ENCODE peak calls at places on chromosomes 7 and 10, in seven cellular contexts. M is endothelial cell, P is ovary, E is bronchial epithelial cell, U is DND-41, V is cardiac muscle cell, W is glutamatergic neuron. N is an unnamed sample.

GRCh38 chr7:122975341-122975740 is 20.2 kb downstream of the TAS2R16 start:
- DNase-seq in M (no peak), V (no peak), E (peak), P (no peak), U (no peak), W (no peak), N (no peak)

GRCh38 chr10:124689911-124690498 is 54.2 kb downstream of the FAM53B start:
- DNase-seq in M (no peak), P (no peak), U (no peak), V (no peak), E (no peak), W (no peak), N (peak)

GRCh38 chr7:75946207-75946855 is 31.4 kb downstream of the POR start:
- DNase-seq in V (no peak), P (no peak), U (no peak), W (no peak), E (no peak), M (no peak), N (no peak)

GRCh38 chr7:63087575-63088190 is 911.0 kb upstream of the ZNF722 start:
- DNase-seq in P (no peak), M (no peak), E (no peak), U (no peak), V (no peak), W (no peak), N (no peak)

GRCh38 chr7:105130048-105130447 is 116.0 kb downstream of the KMT2E start:
- DNase-seq in P (no peak), V (no peak), U (no peak), M (no peak), W (no peak), E (no peak), N (no peak)

GRCh38 chr10:114664127-114664526 is 6.1 kb upstream of the ABLIM1 start:
- DNase-seq in U (no peak), V (no peak), W (no peak), E (no peak), M (no peak), P (no peak), N (no peak)

GRCh38 chr7:13563676-13564075 is 425.8 kb downstream of the ETV1 start:
- DNase-seq in W (no peak), U (no peak), E (no peak), P (no peak), M (no peak), V (no peak), N (no peak)

GRCh38 chr7:107035446-107035845 is 9.1 kb upstream of the PRKAR2B start:
- DNase-seq in U (no peak), E (peak), P (no peak), W (no peak), V (no peak), M (no peak), N (no peak)

GRCh38 chr7:33918401-33919120 is 13.2 kb downstream of the BMPER start:
- DNase-seq in P (no peak), M (no peak), V (no peak), W (no peak), U (no peak), E (no peak), N (no peak)

GRCh38 chr10:21954690-21955089 is 48.8 kb downstream of the DNAJC1 start:
- DNase-seq in M (no peak), W (no peak), E (no peak), P (no peak), U (no peak), V (no peak), N (no peak)

GRCh38 chr7:987909-988308 is 4.9 kb downstream of the CYP2W1 start:
- DNase-seq in V (no peak), P (no peak), W (no peak), M (no peak), E (no peak), U (no peak), N (no peak)

GRCh38 chr10:110529596-110530011 is 31.9 kb downstream of the DUSP5 start:
- DNase-seq in U (no peak), M (no peak), P (no peak), E (no peak), W (no peak), V (no peak), N (peak)

GRCh38 chr7:19623676-19624075 is 85.2 kb downstream of the POLR1F start:
- DNase-seq in E (no peak), U (no peak), V (no peak), P (no peak), M (no peak), W (no peak), N (no peak)

GRCh38 chr10:103493362-103493871 is at the start of gene NEURL1:
- DNase-seq in E (no peak), W (peak), M (no peak), P (peak), U (no peak), V (peak), N (peak)

GRCh38 chr10:110637558-110638053 is 6.5 kb upstream of the RBM20 start:
- DNase-seq in U (no peak), P (no peak), W (no peak), V (peak), M (no peak), E (no peak), N (no peak)

GRCh38 chr10:104038537-104038936 is 47.1 kb downstream of the COL17A1 start:
- DNase-seq in W (no peak), E (no peak), M (no peak), P (no peak), U (no peak), V (no peak), N (no peak)

GRCh38 chr7:68121056-68121455 is 1124.4 kb downstream of the TYW1 start:
- DNase-seq in U (no peak), V (no peak), W (no peak), M (no peak), P (no peak), E (no peak), N (no peak)

GRCh38 chr10:101829561-101830315 is 11.5 kb upstream of the OGA start:
- DNase-seq in M (peak), V (peak), W (peak), E (no peak), P (peak), U (no peak), N (peak)

GRCh38 chr10:48885376-48885775 is 54.3 kb downstream of the LRRC18 start:
- DNase-seq in E (peak), W (peak), P (no peak), V (peak), M (peak), U (peak), N (peak)

GRCh38 chr7:74449809-74450397 is 3.8 kb upstream of the GTF2IRD1 start:
- DNase-seq in E (peak), W (peak), P (peak), V (peak), U (peak), M (peak), N (peak)

GRCh38 chr10:77162697-77163096 is 474.9 kb downstream of the KCNMA1 start:
- DNase-seq in E (peak), M (no peak), P (no peak), V (no peak), U (no peak), W (no peak), N (no peak)

GRCh38 chr7:70735313-70735712 is 396.6 kb upstream of the GALNT17 start:
- DNase-seq in E (no peak), V (no peak), U (no peak), P (no peak), M (no peak), W (no peak), N (no peak)

GRCh38 chr10:109504401-109504800 is 418.9 kb downstream of the XPNPEP1 start:
- DNase-seq in P (no peak), W (no peak), E (no peak), V (no peak), U (no peak), M (no peak), N (no peak)

GRCh38 chr7:133975130-133975529 is 152.0 kb upstream of the LRGUK start:
- DNase-seq in P (no peak), E (no peak), V (no peak), W (no peak), M (no peak), U (no peak), N (no peak)

GRCh38 chr10:110032801-110033723 is 25.3 kb downstream of the ADD3 start:
- DNase-seq in M (no peak), W (no peak), P (no peak), U (no peak), E (no peak), V (no peak), N (no peak)

GRCh38 chr7:5643280-5643679 is 138.2 kb downstream of the RNF216 start:
- DNase-seq in P (no peak), V (no peak), M (peak), E (peak), U (no peak), W (no peak), N (peak)

GRCh38 chr10:19816420-19817250 is at the start of gene PLXDC2:
- DNase-seq in P (no peak), V (peak), M (peak), U (no peak), W (peak), E (peak), N (peak)

GRCh38 chr7:48438196-48438595 is 266.9 kb downstream of the ABCA13 start:
- DNase-seq in E (no peak), V (no peak), W (no peak), M (no peak), U (no peak), P (no peak), N (no peak)

GRCh38 chr7:157987906-157988305 is 599.7 kb downstream of the PTPRN2 start:
- DNase-seq in P (no peak), W (no peak), V (no peak), U (no peak), E (no peak), M (no peak), N (no peak)

GRCh38 chr10:47311193-47311899 is 10.9 kb upstream of the GDF2 start:
- DNase-seq in V (no peak), E (no peak), U (peak), M (no peak), W (no peak), P (no peak), N (peak)

GRCh38 chr7:149004405-149005370 is 23.6 kb downstream of the PDIA4 start:
- DNase-seq in U (no peak), W (no peak), P (no peak), V (no peak), M (no peak), E (no peak), N (no peak)

GRCh38 chr7:30727061-30727945 is 24.6 kb upstream of the INMT start:
- DNase-seq in V (no peak), E (no peak), P (no peak), W (no peak), U (peak), M (no peak), N (peak)

GRCh38 chr7:145534301-145534700 is 582.3 kb upstream of the CNTNAP2 start:
- DNase-seq in W (no peak), P (no peak), M (no peak), E (peak), V (no peak), U (no peak), N (no peak)

GRCh38 chr10:6701289-6701688 is 121.2 kb upstream of the PRKCQ start:
- DNase-seq in U (peak), W (peak), M (peak), P (no peak), E (peak), V (no peak), N (peak)
- TF ChIP-seq CTCF in U (peak), W (no peak), M (peak), P (no peak), E (peak), V (no peak), N (no peak)

GRCh38 chr10:91787258-91787657 is 11.0 kb upstream of the TNKS2 start:
- DNase-seq in P (no peak), W (no peak), M (no peak), V (no peak), U (no peak), E (no peak), N (no peak)

GRCh38 chr10:91787810-91788209 is 10.4 kb upstream of the TNKS2 start:
- DNase-seq in U (no peak), M (no peak), W (no peak), E (peak), V (no peak), P (no peak), N (no peak)

GRCh38 chr10:91785851-91786250 is 12.4 kb upstream of the TNKS2 start:
- DNase-seq in E (peak), U (no peak), P (no peak), V (no peak), M (no peak), W (no peak), N (no peak)

GRCh38 chr10:91782539-91782938 is 15.7 kb upstream of the TNKS2 start:
- DNase-seq in E (no peak), M (no peak), P (no peak), W (no peak), V (no peak), U (no peak), N (no peak)

GRCh38 chr10:91788527-91788926 is 9.7 kb upstream of the TNKS2 start:
- DNase-seq in P (no peak), E (peak), W (no peak), U (no peak), V (no peak), M (no peak), N (no peak)
- TF ChIP-seq CTCF in P (no peak), E (no peak), W (no peak), U (no peak), V (no peak), M (no peak), N (no peak)

GRCh38 chr7:11969627-11970026 is 137.6 kb upstream of the THSD7A start:
- DNase-seq in V (no peak), U (no peak), W (no peak), P (no peak), E (no peak), M (no peak), N (no peak)
- TF ChIP-seq CTCF in V (no peak), U (no peak), W (no peak), P (no peak), E (no peak), M (no peak), N (no peak)

GRCh38 chr7:116863168-116863670 is 832 bp downstream of the CAPZA2 start:
- DNase-seq in W (peak), V (no peak), E (no peak), M (peak), P (peak), U (peak), N (peak)

GRCh38 chr7:116861717-116862116 is 670 bp upstream of the CAPZA2 start:
- DNase-seq in E (no peak), M (no peak), U (no peak), V (no peak), W (no peak), P (no peak), N (no peak)

GRCh38 chr7:116864084-116864483 is 1.7 kb downstream of the CAPZA2 start:
- DNase-seq in P (no peak), E (no peak), V (peak), U (no peak), M (no peak), W (no peak), N (no peak)

GRCh38 chr7:116859323-116859722 is 3.1 kb upstream of the CAPZA2 start:
- DNase-seq in U (no peak), V (no peak), M (no peak), W (no peak), P (no peak), E (peak), N (no peak)

DNA sequence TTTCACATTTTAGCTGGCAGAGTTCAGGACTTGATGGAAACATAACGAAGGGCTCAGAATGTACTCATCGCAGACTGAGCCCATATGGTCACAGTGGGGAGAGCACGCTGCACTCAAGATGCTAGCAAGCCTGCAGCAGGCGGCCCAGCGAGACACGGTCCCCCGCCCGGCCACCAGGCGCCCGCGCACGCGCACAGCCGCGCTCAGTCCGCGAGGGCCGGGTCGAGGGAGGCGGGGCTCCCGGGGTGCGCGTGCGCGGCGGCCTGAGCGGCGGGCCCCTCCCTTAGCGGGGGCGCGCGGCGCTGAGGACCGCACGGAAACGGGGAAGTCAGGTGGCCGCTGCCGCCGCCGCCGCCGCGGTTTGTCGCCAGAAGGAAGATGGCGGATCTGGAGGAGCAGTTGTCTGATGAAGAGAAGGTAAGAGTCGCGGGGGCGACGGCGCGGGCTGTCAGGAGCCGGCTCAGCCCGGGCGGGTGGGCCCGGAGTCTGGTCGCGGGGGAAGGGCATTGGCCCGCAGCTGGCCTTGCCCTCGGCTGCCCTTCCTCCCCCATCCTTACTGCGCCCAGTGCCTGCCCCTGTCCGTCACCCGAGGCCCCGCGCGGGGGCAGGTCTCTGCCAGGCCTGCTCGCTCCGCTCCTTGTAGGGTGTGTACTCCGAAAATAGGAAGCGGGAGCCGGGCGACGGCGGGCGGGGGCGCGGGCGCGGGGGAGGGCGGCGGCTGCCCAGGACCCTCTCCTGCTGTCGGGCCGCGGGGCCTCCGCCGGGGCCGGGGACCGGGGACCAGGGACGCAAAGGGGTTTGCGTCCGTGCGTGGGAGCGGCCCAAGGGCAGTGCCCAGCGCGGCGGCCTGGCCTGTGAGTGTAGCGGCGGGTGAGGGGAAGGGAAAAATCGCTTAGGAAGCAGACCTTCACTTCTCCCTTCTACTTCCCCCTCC is at the start of gene CAPZA2:
- DNase-seq in E (peak), U (peak), P (peak), W (peak), M (peak), V (peak), N (peak)
- TF ChIP-seq CTCF in E (peak), U (peak), P (peak), W (peak), M (peak), V (peak), N (peak)

GRCh38 chr7:130216750-130217149 is 9.1 kb downstream of the SSMEM1 start:
- DNase-seq in U (no peak), M (no peak), P (no peak), W (no peak), E (no peak), V (peak), N (no peak)
- TF ChIP-seq CTCF in U (no peak), M (no peak), P (no peak), W (no peak), E (peak), V (no peak), N (no peak)

GRCh38 chr7:155684546-155684945 is 40.1 kb downstream of the RBM33 start:
- DNase-seq in W (no peak), V (peak), U (no peak), E (no peak), P (no peak), M (no peak), N (no peak)

GRCh38 chr7:155683714-155684113 is 39.3 kb downstream of the RBM33 start:
- DNase-seq in U (no peak), P (no peak), E (no peak), M (no peak), V (no peak), W (no peak), N (no peak)

GRCh38 chr7:155683098-155683497 is 38.6 kb downstream of the RBM33 start:
- DNase-seq in P (no peak), M (no peak), E (no peak), U (no peak), W (no peak), V (no peak), N (no peak)

GRCh38 chr7:155685791-155686160 is 41.3 kb downstream of the RBM33 start:
- DNase-seq in M (no peak), P (no peak), V (no peak), U (no peak), W (no peak), E (no peak), N (no peak)

GRCh38 chr7:155685070-155685790 is 40.8 kb downstream of the RBM33 start:
- DNase-seq in P (no peak), V (no peak), W (no peak), U (peak), E (no peak), M (no peak), N (peak)
- TF ChIP-seq CTCF in P (no peak), V (no peak), W (no peak), U (no peak), E (no peak), M (no peak), N (no peak)

DNA sequence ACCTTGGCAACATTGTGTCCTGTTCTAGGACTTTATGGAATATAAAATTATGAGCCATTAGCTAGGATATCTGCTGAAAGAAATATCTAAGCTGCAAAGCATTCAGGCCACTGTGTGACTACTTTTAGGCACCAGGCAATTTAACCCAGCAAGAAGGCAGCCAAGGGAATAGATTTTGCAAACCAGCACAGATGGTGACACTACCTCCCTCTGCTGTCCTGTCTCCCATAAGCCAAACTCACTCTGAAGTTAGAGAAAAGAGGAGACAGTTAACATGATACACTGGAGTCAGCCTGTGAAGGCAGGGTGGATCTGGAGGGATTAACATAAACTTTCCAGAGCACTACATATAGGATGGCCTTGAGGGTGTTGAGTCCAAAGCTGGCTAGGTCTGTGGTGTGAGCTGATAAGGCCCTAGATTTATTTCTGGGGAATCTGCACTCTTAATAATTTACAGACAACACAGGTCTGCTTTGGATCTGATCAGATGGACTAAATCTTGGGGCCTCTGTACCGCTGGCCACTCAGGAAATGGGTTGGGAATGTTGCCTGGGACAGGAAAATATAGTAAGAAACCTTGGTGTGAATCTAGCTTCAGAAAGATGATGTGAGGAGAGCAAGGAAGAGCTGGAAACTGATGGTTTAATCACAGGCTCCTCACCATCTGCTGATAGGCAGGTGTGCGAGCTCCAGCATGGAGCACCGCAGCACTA is 230.0 kb upstream of the PRSS1 start:
- DNase-seq in P (no peak), M (no peak), W (no peak), E (no peak), V (no peak), U (no peak), N (no peak)
- TF ChIP-seq CTCF in P (no peak), M (no peak), W (no peak), E (no peak), V (no peak), U (peak), N (no peak)

GRCh38 chr7:24073651-24074420 is 210.2 kb upstream of the NPY start:
- DNase-seq in V (no peak), E (no peak), M (no peak), U (no peak), P (no peak), W (no peak), N (no peak)
- TF ChIP-seq CTCF in V (no peak), E (no peak), M (no peak), U (no peak), P (no peak), W (no peak), N (no peak)

N was measured in activated CD8-positive, alpha-beta T cell treated with anti-CD3 and anti-CD28 coated beads for 36 hours.